ENCODE peak calls at places on chromosome 1, in seven cellular contexts. I, C, A, L, H, M and W are unnamed samples.

GRCh38 chr1:59653968-59654367 is 160.8 kb upstream of the HOOK1 start:
- DNase-seq in A (no peak), L (no peak), I (no peak), M (no peak), C (no peak), H (no peak), W (no peak)

GRCh38 chr1:216222302-216222701 is 200.9 kb downstream of the USH2A start:
- DNase-seq in L (no peak), I (no peak), A (no peak), C (no peak), M (no peak), H (peak; percentile 27), W (no peak)

GRCh38 chr1:152013664-152014237 is 20.1 kb upstream of the S100A10 start:
- DNase-seq in I (no peak), C (peak; percentile 53), L (no peak), H (no peak), A (peak; percentile 51), M (peak; percentile 76), W (no peak)

GRCh38 chr1:15311886-15312285 is 64.9 kb downstream of the FHAD1 start:
- DNase-seq in A (no peak), M (peak; percentile 19), C (no peak), H (no peak), L (no peak), I (no peak), W (no peak)

GRCh38 chr1:61238371-61238689 is 156.0 kb downstream of the NFIA start:
- DNase-seq in L (no peak), C (no peak), I (no peak), A (no peak), H (no peak), M (no peak), W (no peak)

GRCh38 chr1:206580438-206581113 is 31.7 kb downstream of the EIF2D start:
- DNase-seq in H (no peak), C (no peak), A (peak; percentile 8), L (no peak), I (no peak), M (no peak), W (no peak)

GRCh38 chr1:32220746-32221580 is 1.2 kb downstream of the TMEM234 start:
- DNase-seq in M (no peak), I (no peak), A (no peak), C (no peak), H (no peak), L (no peak), W (no peak)

GRCh38 chr1:22712502-22713271 is 2.0 kb downstream of the EPHB2 start:
- DNase-seq in C (no peak), M (peak; percentile 71), H (no peak), I (no peak), A (no peak), L (no peak), W (no peak)

GRCh38 chr1:116076831-116077230 is 34.4 kb upstream of the MAB21L3 start:
- DNase-seq in C (no peak), L (no peak), I (no peak), H (no peak), M (peak; percentile 36), A (no peak), W (no peak)

GRCh38 chr1:93597697-93598096 is 83.9 kb downstream of the BCAR3 start:
- DNase-seq in C (no peak), L (peak; percentile 66), H (no peak), I (no peak), A (no peak), M (no peak), W (no peak)

GRCh38 chr1:58818075-58818474 is 34.2 kb upstream of the JUN start:
- DNase-seq in I (no peak), H (peak; percentile 86), A (no peak), C (no peak), L (no peak), M (peak; percentile 94), W (no peak)

GRCh38 chr1:13892671-13893325 is 192.8 kb downstream of the PRDM2 start:
- DNase-seq in M (no peak), I (no peak), L (no peak), A (no peak), C (peak; percentile 62), H (no peak), W (no peak)

GRCh38 chr1:147050654-147051053 is 112.5 kb downstream of the NBPF12 start:
- DNase-seq in M (no peak), H (no peak), C (no peak), A (no peak), L (no peak), I (no peak), W (no peak)

GRCh38 chr1:93459126-93459525 is 11.2 kb downstream of the FNBP1L start:
- DNase-seq in M (no peak), L (no peak), A (no peak), I (no peak), H (no peak), C (no peak), W (no peak)

GRCh38 chr1:172585348-172585747 is 52.4 kb downstream of the SUCO start:
- DNase-seq in M (peak; percentile 75), A (no peak), H (no peak), C (no peak), L (no peak), I (no peak), W (no peak)

GRCh38 chr1:87292684-87293493 is 35.8 kb upstream of the LMO4 start:
- DNase-seq in I (peak; percentile 1), L (peak; percentile 66), A (peak; percentile 36), H (peak; percentile 27), M (peak; percentile 75), C (peak; percentile 90), W (peak; percentile 47)

GRCh38 chr1:53071167-53071865 is 9.3 kb downstream of the PODN start:
- DNase-seq in C (no peak), L (no peak), H (no peak), M (no peak), A (peak; percentile 10), I (no peak), W (no peak)

GRCh38 chr1:203424861-203425667 is 50.5 kb upstream of the PRELP start:
- DNase-seq in I (no peak), C (no peak), H (peak; percentile 47), L (no peak), M (peak; percentile 40), A (no peak), W (no peak)

GRCh38 chr1:203426349-203426748 is 49.3 kb upstream of the PRELP start:
- DNase-seq in L (no peak), I (no peak), A (no peak), H (no peak), C (no peak), M (no peak), W (no peak)

GRCh38 chr1:203426870-203427269 is 48.7 kb upstream of the PRELP start:
- DNase-seq in A (no peak), H (no peak), I (no peak), L (no peak), M (no peak), C (no peak), W (no peak)

GRCh38 chr1:203424285-203424684 is 51.3 kb upstream of the PRELP start:
- DNase-seq in I (no peak), H (no peak), C (no peak), L (no peak), A (no peak), M (no peak), W (no peak)

GRCh38 chr1:203425668-203425999 is 50.0 kb upstream of the PRELP start:
- DNase-seq in M (peak; percentile 40), A (no peak), I (peak; percentile 5), H (peak; percentile 26), L (no peak), C (no peak), W (no peak)
- H3K27me3 ChIP-seq in M (peaks cover 46% of the 10 kb centered on the region), A (no peaks in the 10 kb centered on the region), I (peaks cover 14% of the 10 kb centered on the region), H (peaks cover 54% of the 10 kb centered on the region), L (no peaks in the 10 kb centered on the region), C (no peaks in the 10 kb centered on the region), W (no peaks in the 10 kb centered on the region)

GRCh38 chr1:228870041-228870713 is 134.9 kb downstream of the RHOU start:
- DNase-seq in A (no peak), C (no peak), I (no peak), M (no peak), L (no peak), H (no peak), W (no peak)

GRCh38 chr1:228867951-228868730 is 132.9 kb downstream of the RHOU start:
- DNase-seq in I (no peak), A (no peak), H (no peak), L (no peak), C (peak; percentile 58), M (no peak), W (no peak)

GRCh38 chr1:228869312-228869824 is 134.1 kb downstream of the RHOU start:
- DNase-seq in C (no peak), L (no peak), A (no peak), I (no peak), M (no peak), H (no peak), W (no peak)

GRCh38 chr1:228867093-228867950 is 132.0 kb downstream of the RHOU start:
- DNase-seq in H (no peak), I (no peak), M (no peak), L (no peak), C (peak; percentile 40), A (no peak), W (no peak)

DNA sequence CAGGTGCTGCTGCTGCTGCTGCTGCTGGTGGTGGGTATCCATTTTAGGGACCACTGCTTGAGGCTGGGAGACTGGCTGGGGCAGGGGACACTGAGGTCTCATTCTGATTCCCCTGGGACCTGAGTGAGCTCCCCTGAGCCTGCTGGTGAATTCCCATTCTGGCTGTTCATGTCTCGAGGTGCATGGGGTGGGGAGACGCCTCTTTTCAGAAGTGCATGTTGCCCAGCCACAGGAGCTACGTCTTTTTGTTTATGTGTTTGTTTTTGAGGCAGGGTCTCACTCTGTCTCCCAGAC is 133.4 kb downstream of the RHOU start:
- DNase-seq in A (no peak), C (no peak), L (no peak), H (no peak), M (no peak), I (no peak), W (no peak)
- H3K27me3 ChIP-seq in A (no peaks in the 10 kb centered on the region), C (peaks cover 21% of the 10 kb centered on the region), L (peaks cover 11% of the 10 kb centered on the region), H (peaks cover 11% of the 10 kb centered on the region), M (peaks cover 60% of the 10 kb centered on the region), I (peaks cover 10% of the 10 kb centered on the region), W (no peaks in the 10 kb centered on the region)

GRCh38 chr1:21509351-21510112 is at the start of gene ALPL:
- DNase-seq in A (peak; percentile 39), L (no peak), I (no peak), M (no peak), C (no peak), H (no peak), W (no peak)
- H3K27me3 ChIP-seq in A (no peaks in the 10 kb centered on the region), L (peaks cover 17% of the 10 kb centered on the region), I (peaks cover 22% of the 10 kb centered on the region), M (peaks cover 15% of the 10 kb centered on the region), C (peaks cover 32% of the 10 kb centered on the region), H (peaks cover 41% of the 10 kb centered on the region), W (no peaks in the 10 kb centered on the region)

GRCh38 chr1:41366428-41367101 is 5.3 kb downstream of the FOXO6 start:
- DNase-seq in C (peak; percentile 30), A (no peak), H (no peak), I (no peak), M (no peak), L (no peak), W (no peak)

GRCh38 chr1:41365772-41366427 is 4.7 kb downstream of the FOXO6 start:
- DNase-seq in L (no peak), I (no peak), H (no peak), C (peak; percentile 41), M (no peak), A (no peak), W (no peak)

GRCh38 chr1:41368801-41369200 is 7.6 kb downstream of the FOXO6 start:
- DNase-seq in A (no peak), L (no peak), M (no peak), H (no peak), C (no peak), I (no peak), W (no peak)

GRCh38 chr1:41368384-41368783 is 7.2 kb downstream of the FOXO6 start:
- DNase-seq in I (no peak), A (no peak), L (no peak), C (no peak), H (no peak), M (no peak), W (no peak)

GRCh38 chr1:41367102-41367537 is 5.9 kb downstream of the FOXO6 start:
- DNase-seq in M (no peak), C (no peak), L (no peak), I (no peak), H (no peak), A (no peak), W (no peak)
- H3K27me3 ChIP-seq in M (peaks cover 12% of the 10 kb centered on the region), C (peaks cover 15% of the 10 kb centered on the region), L (peaks cover 23% of the 10 kb centered on the region), I (peaks cover 27% of the 10 kb centered on the region), H (peaks cover 83% of the 10 kb centered on the region), A (no peaks in the 10 kb centered on the region), W (no peaks in the 10 kb centered on the region)